ENCODE peak calls at places on chromosome 9, in four cellular contexts. One of them, this sample, is unnamed.

GRCh38 chr9:3136999-3137675 is 293.2 kb upstream of the PUM3 start:
- DNase-seq in HepG2: no peak
- DNase-seq in H1: no peak
- DNase-seq in HEK293T: no peak
- DNase-seq in this sample: no peak

GRCh38 chr9:2701070-2701469 is 16.2 kb upstream of the KCNV2 start:
- DNase-seq in HepG2: no peak
- DNase-seq in H1: no peak
- DNase-seq in HEK293T: no peak
- DNase-seq in this sample: no peak

GRCh38 chr9:13278023-13278367 is 1.5 kb downstream of the MPDZ start:
- DNase-seq in HepG2: peak
- DNase-seq in H1: no peak
- DNase-seq in HEK293T: peak
- DNase-seq in this sample: no peak

GRCh38 chr9:69028754-69029153 is 6.8 kb upstream of the FXN start:
- DNase-seq in HepG2: no peak
- DNase-seq in H1: no peak
- DNase-seq in HEK293T: no peak
- DNase-seq in this sample: no peak

GRCh38 chr9:125906893-125907292 is 159.7 kb downstream of the PBX3 start:
- DNase-seq in HepG2: no peak
- DNase-seq in H1: no peak
- DNase-seq in HEK293T: no peak
- DNase-seq in this sample: no peak

GRCh38 chr9:114179516-114179915 is 24.2 kb downstream of the COL27A1 start:
- DNase-seq in HepG2: no peak
- DNase-seq in H1: no peak
- DNase-seq in HEK293T: no peak
- DNase-seq in this sample: no peak

GRCh38 chr9:137242329-137243204 is 1.5 kb downstream of the TUBB4B start:
- DNase-seq in HepG2: no peak
- DNase-seq in H1: no peak
- DNase-seq in HEK293T: no peak
- DNase-seq in this sample: no peak

GRCh38 chr9:237141-237857 is 22.6 kb downstream of the DOCK8 start:
- DNase-seq in HepG2: no peak
- DNase-seq in H1: no peak
- DNase-seq in HEK293T: no peak
- DNase-seq in this sample: no peak

GRCh38 chr9:134278974-134279640 is 47.1 kb upstream of the RXRA start:
- DNase-seq in HepG2: no peak
- DNase-seq in H1: no peak
- DNase-seq in HEK293T: no peak
- DNase-seq in this sample: no peak
- TF ChIP-seq SUZ12 in HepG2: no peak
- TF ChIP-seq SUZ12 in H1: no peak
- TF ChIP-seq SUZ12 in HEK293T: no peak
- TF ChIP-seq SUZ12 in this sample: no peak

GRCh38 chr9:91803143-91803940 is 146.7 kb downstream of the ROR2 start:
- DNase-seq in HepG2: no peak
- DNase-seq in H1: no peak
- DNase-seq in HEK293T: no peak
- DNase-seq in this sample: no peak

GRCh38 chr9:91805031-91805430 is 145.0 kb downstream of the ROR2 start:
- DNase-seq in HepG2: no peak
- DNase-seq in H1: no peak
- DNase-seq in HEK293T: no peak
- DNase-seq in this sample: no peak

GRCh38 chr9:91802391-91802790 is 147.6 kb downstream of the ROR2 start:
- DNase-seq in HepG2: no peak
- DNase-seq in H1: no peak
- DNase-seq in HEK293T: no peak
- DNase-seq in this sample: no peak

GRCh38 chr9:91807640-91808246 is 142.3 kb downstream of the ROR2 start:
- DNase-seq in HepG2: no peak
- DNase-seq in H1: no peak
- DNase-seq in HEK293T: no peak
- DNase-seq in this sample: no peak

GRCh38 chr9:91803970-91804752 is 145.9 kb downstream of the ROR2 start:
- DNase-seq in HepG2: no peak
- DNase-seq in H1: no peak
- DNase-seq in HEK293T: no peak
- DNase-seq in this sample: no peak
- TF ChIP-seq SUZ12 in HepG2: no peak
- TF ChIP-seq SUZ12 in H1: no peak
- TF ChIP-seq SUZ12 in HEK293T: no peak
- TF ChIP-seq SUZ12 in this sample: no peak

GRCh38 chr9:35490910-35491465 is 1.1 kb downstream of the RUSC2 start:
- DNase-seq in HepG2: no peak
- DNase-seq in H1: no peak
- DNase-seq in HEK293T: no peak
- DNase-seq in this sample: no peak
- TF ChIP-seq SUZ12 in HepG2: no peak
- TF ChIP-seq SUZ12 in H1: no peak
- TF ChIP-seq SUZ12 in HEK293T: no peak
- TF ChIP-seq SUZ12 in this sample: no peak

GRCh38 chr9:108787664-108788048 is 68.1 kb downstream of the ACTL7B start:
- DNase-seq in HepG2: no peak
- DNase-seq in H1: no peak
- DNase-seq in HEK293T: no peak
- DNase-seq in this sample: no peak
- TF ChIP-seq SUZ12 in HepG2: no peak
- TF ChIP-seq SUZ12 in H1: no peak
- TF ChIP-seq SUZ12 in HEK293T: no peak
- TF ChIP-seq SUZ12 in this sample: no peak

GRCh38 chr9:7368410-7369292 is 430.9 kb downstream of the DMAC1 start:
- DNase-seq in HepG2: no peak
- DNase-seq in H1: no peak
- DNase-seq in HEK293T: no peak
- DNase-seq in this sample: no peak
- TF ChIP-seq SUZ12 in HepG2: no peak
- TF ChIP-seq SUZ12 in H1: no peak
- TF ChIP-seq SUZ12 in HEK293T: no peak
- TF ChIP-seq SUZ12 in this sample: no peak

GRCh38 chr9:115650768-115651167 is 502.8 kb upstream of the PAPPA start:
- DNase-seq in HepG2: no peak
- DNase-seq in H1: no peak
- DNase-seq in HEK293T: no peak
- DNase-seq in this sample: no peak
- TF ChIP-seq SUZ12 in HepG2: no peak
- TF ChIP-seq SUZ12 in H1: no peak
- TF ChIP-seq SUZ12 in HEK293T: no peak
- TF ChIP-seq SUZ12 in this sample: no peak

GRCh38 chr9:91465420-91465819 is 41.8 kb upstream of the NFIL3 start:
- DNase-seq in HepG2: no peak
- DNase-seq in H1: no peak
- DNase-seq in HEK293T: no peak
- DNase-seq in this sample: no peak
- TF ChIP-seq SUZ12 in HepG2: no peak
- TF ChIP-seq SUZ12 in H1: no peak
- TF ChIP-seq SUZ12 in HEK293T: no peak
- TF ChIP-seq SUZ12 in this sample: no peak